ENCODE peak calls at places on chromosomes 3 and 15, in nine cellular contexts. One of them, this sample, is unnamed.

GRCh38 chr15:66703540-66703941 is 1.5 kb downstream of the SMAD6 start:
- DNase-seq in stimulated activated CD4-positive, alpha-beta T cell treated with anti-CD3 and anti-CD28 coated beads, Interleukin-4, amount 100 ng/mL, for 4 hours: no peak
- DNase-seq in activated CD4-positive, alpha-beta T cell treated with anti-CD3 and anti-CD28 coated beads, Interleukin-2, amount 50 U/mL, for 24 hours: no peak
- DNase-seq in AG09309: no peak
- DNase-seq in NCI-H524: peak
- DNase-seq in pulmonary artery endothelial cell: no peak
- DNase-seq in LoVo: peak
- DNase-seq in posterior vena cava: no peak
- DNase-seq in body of pancreas: peak
- DNase-seq in this sample: no peak

GRCh38 chr15:65939901-65940617 is 70.8 kb downstream of the RAB11A start:
- DNase-seq in stimulated activated CD4-positive, alpha-beta T cell treated with anti-CD3 and anti-CD28 coated beads, Interleukin-4, amount 100 ng/mL, for 4 hours: no peak
- DNase-seq in activated CD4-positive, alpha-beta T cell treated with anti-CD3 and anti-CD28 coated beads, Interleukin-2, amount 50 U/mL, for 24 hours: no peak
- DNase-seq in AG09309: peak
- DNase-seq in NCI-H524: no peak
- DNase-seq in pulmonary artery endothelial cell: peak
- DNase-seq in LoVo: no peak
- DNase-seq in posterior vena cava: no peak
- DNase-seq in body of pancreas: no peak
- DNase-seq in this sample: no peak

GRCh38 chr3:52721002-52721741 is 15.3 kb downstream of the SPCS1 start:
- DNase-seq in stimulated activated CD4-positive, alpha-beta T cell treated with anti-CD3 and anti-CD28 coated beads, Interleukin-4, amount 100 ng/mL, for 4 hours: peak
- DNase-seq in activated CD4-positive, alpha-beta T cell treated with anti-CD3 and anti-CD28 coated beads, Interleukin-2, amount 50 U/mL, for 24 hours: no peak
- DNase-seq in AG09309: no peak
- DNase-seq in NCI-H524: no peak
- DNase-seq in pulmonary artery endothelial cell: no peak
- DNase-seq in LoVo: no peak
- DNase-seq in posterior vena cava: no peak
- DNase-seq in body of pancreas: no peak
- DNase-seq in this sample: no peak

GRCh38 chr3:102796856-102797255 is 362.0 kb downstream of the ZPLD1 start:
- DNase-seq in stimulated activated CD4-positive, alpha-beta T cell treated with anti-CD3 and anti-CD28 coated beads, Interleukin-4, amount 100 ng/mL, for 4 hours: no peak
- DNase-seq in activated CD4-positive, alpha-beta T cell treated with anti-CD3 and anti-CD28 coated beads, Interleukin-2, amount 50 U/mL, for 24 hours: no peak
- DNase-seq in AG09309: no peak
- DNase-seq in NCI-H524: no peak
- DNase-seq in pulmonary artery endothelial cell: no peak
- DNase-seq in LoVo: no peak
- DNase-seq in posterior vena cava: no peak
- DNase-seq in body of pancreas: no peak
- DNase-seq in this sample: no peak

GRCh38 chr15:84142888-84143337 is 92.7 kb upstream of the GOLGA6L4 start:
- DNase-seq in stimulated activated CD4-positive, alpha-beta T cell treated with anti-CD3 and anti-CD28 coated beads, Interleukin-4, amount 100 ng/mL, for 4 hours: peak
- DNase-seq in activated CD4-positive, alpha-beta T cell treated with anti-CD3 and anti-CD28 coated beads, Interleukin-2, amount 50 U/mL, for 24 hours: peak
- DNase-seq in AG09309: peak
- DNase-seq in NCI-H524: peak
- DNase-seq in pulmonary artery endothelial cell: peak
- DNase-seq in LoVo: peak
- DNase-seq in posterior vena cava: no peak
- DNase-seq in body of pancreas: peak
- DNase-seq in this sample: peak

GRCh38 chr3:8576841-8577553 is 67.6 kb downstream of the SSUH2 start:
- DNase-seq in stimulated activated CD4-positive, alpha-beta T cell treated with anti-CD3 and anti-CD28 coated beads, Interleukin-4, amount 100 ng/mL, for 4 hours: no peak
- DNase-seq in activated CD4-positive, alpha-beta T cell treated with anti-CD3 and anti-CD28 coated beads, Interleukin-2, amount 50 U/mL, for 24 hours: no peak
- DNase-seq in AG09309: no peak
- DNase-seq in NCI-H524: no peak
- DNase-seq in pulmonary artery endothelial cell: no peak
- DNase-seq in LoVo: no peak
- DNase-seq in posterior vena cava: no peak
- DNase-seq in body of pancreas: no peak
- DNase-seq in this sample: no peak

GRCh38 chr3:11764931-11765363 is 81.7 kb downstream of the TAMM41 start:
- DNase-seq in stimulated activated CD4-positive, alpha-beta T cell treated with anti-CD3 and anti-CD28 coated beads, Interleukin-4, amount 100 ng/mL, for 4 hours: no peak
- DNase-seq in activated CD4-positive, alpha-beta T cell treated with anti-CD3 and anti-CD28 coated beads, Interleukin-2, amount 50 U/mL, for 24 hours: no peak
- DNase-seq in AG09309: peak
- DNase-seq in NCI-H524: no peak
- DNase-seq in pulmonary artery endothelial cell: peak
- DNase-seq in LoVo: peak
- DNase-seq in posterior vena cava: no peak
- DNase-seq in body of pancreas: no peak
- DNase-seq in this sample: no peak

GRCh38 chr3:98536456-98537017 is 4.8 kb downstream of the GPR15 start:
- DNase-seq in stimulated activated CD4-positive, alpha-beta T cell treated with anti-CD3 and anti-CD28 coated beads, Interleukin-4, amount 100 ng/mL, for 4 hours: no peak
- DNase-seq in activated CD4-positive, alpha-beta T cell treated with anti-CD3 and anti-CD28 coated beads, Interleukin-2, amount 50 U/mL, for 24 hours: no peak
- DNase-seq in AG09309: no peak
- DNase-seq in NCI-H524: no peak
- DNase-seq in pulmonary artery endothelial cell: no peak
- DNase-seq in LoVo: no peak
- DNase-seq in posterior vena cava: no peak
- DNase-seq in body of pancreas: no peak
- DNase-seq in this sample: no peak

GRCh38 chr15:41429003-41429890 is 12.4 kb downstream of the RTF1 start:
- DNase-seq in stimulated activated CD4-positive, alpha-beta T cell treated with anti-CD3 and anti-CD28 coated beads, Interleukin-4, amount 100 ng/mL, for 4 hours: no peak
- DNase-seq in activated CD4-positive, alpha-beta T cell treated with anti-CD3 and anti-CD28 coated beads, Interleukin-2, amount 50 U/mL, for 24 hours: no peak
- DNase-seq in AG09309: no peak
- DNase-seq in NCI-H524: no peak
- DNase-seq in pulmonary artery endothelial cell: no peak
- DNase-seq in LoVo: no peak
- DNase-seq in posterior vena cava: no peak
- DNase-seq in body of pancreas: no peak
- DNase-seq in this sample: no peak

GRCh38 chr3:143601738-143602480 is 246.4 kb downstream of the SLC9A9 start:
- DNase-seq in stimulated activated CD4-positive, alpha-beta T cell treated with anti-CD3 and anti-CD28 coated beads, Interleukin-4, amount 100 ng/mL, for 4 hours: no peak
- DNase-seq in activated CD4-positive, alpha-beta T cell treated with anti-CD3 and anti-CD28 coated beads, Interleukin-2, amount 50 U/mL, for 24 hours: no peak
- DNase-seq in AG09309: no peak
- DNase-seq in NCI-H524: no peak
- DNase-seq in pulmonary artery endothelial cell: no peak
- DNase-seq in LoVo: no peak
- DNase-seq in posterior vena cava: no peak
- DNase-seq in body of pancreas: no peak
- DNase-seq in this sample: no peak

GRCh38 chr15:68794307-68794706 is 26.4 kb downstream of the ANP32A start:
- DNase-seq in stimulated activated CD4-positive, alpha-beta T cell treated with anti-CD3 and anti-CD28 coated beads, Interleukin-4, amount 100 ng/mL, for 4 hours: no peak
- DNase-seq in activated CD4-positive, alpha-beta T cell treated with anti-CD3 and anti-CD28 coated beads, Interleukin-2, amount 50 U/mL, for 24 hours: no peak
- DNase-seq in AG09309: no peak
- DNase-seq in NCI-H524: no peak
- DNase-seq in pulmonary artery endothelial cell: no peak
- DNase-seq in LoVo: no peak
- DNase-seq in posterior vena cava: no peak
- DNase-seq in body of pancreas: no peak
- DNase-seq in this sample: no peak

GRCh38 chr3:64454179-64454578 is 228.9 kb upstream of the PRICKLE2 start:
- DNase-seq in stimulated activated CD4-positive, alpha-beta T cell treated with anti-CD3 and anti-CD28 coated beads, Interleukin-4, amount 100 ng/mL, for 4 hours: no peak
- DNase-seq in activated CD4-positive, alpha-beta T cell treated with anti-CD3 and anti-CD28 coated beads, Interleukin-2, amount 50 U/mL, for 24 hours: no peak
- DNase-seq in AG09309: peak
- DNase-seq in NCI-H524: no peak
- DNase-seq in pulmonary artery endothelial cell: no peak
- DNase-seq in LoVo: no peak
- DNase-seq in posterior vena cava: no peak
- DNase-seq in body of pancreas: no peak
- DNase-seq in this sample: no peak

GRCh38 chr3:120093119-120093922 is 926 bp downstream of the GSK3B start:
- DNase-seq in stimulated activated CD4-positive, alpha-beta T cell treated with anti-CD3 and anti-CD28 coated beads, Interleukin-4, amount 100 ng/mL, for 4 hours: peak
- DNase-seq in activated CD4-positive, alpha-beta T cell treated with anti-CD3 and anti-CD28 coated beads, Interleukin-2, amount 50 U/mL, for 24 hours: no peak
- DNase-seq in AG09309: peak
- DNase-seq in NCI-H524: peak
- DNase-seq in pulmonary artery endothelial cell: peak
- DNase-seq in LoVo: no peak
- DNase-seq in posterior vena cava: no peak
- DNase-seq in body of pancreas: no peak
- DNase-seq in this sample: peak

GRCh38 chr3:27200721-27201434 is 168.3 kb downstream of the NEK10 start:
- DNase-seq in stimulated activated CD4-positive, alpha-beta T cell treated with anti-CD3 and anti-CD28 coated beads, Interleukin-4, amount 100 ng/mL, for 4 hours: no peak
- DNase-seq in activated CD4-positive, alpha-beta T cell treated with anti-CD3 and anti-CD28 coated beads, Interleukin-2, amount 50 U/mL, for 24 hours: no peak
- DNase-seq in AG09309: no peak
- DNase-seq in NCI-H524: no peak
- DNase-seq in pulmonary artery endothelial cell: no peak
- DNase-seq in LoVo: peak
- DNase-seq in posterior vena cava: no peak
- DNase-seq in body of pancreas: no peak
- DNase-seq in this sample: no peak

GRCh38 chr3:59876533-59877062 is 826.8 kb upstream of the CFAP20DC start:
- DNase-seq in stimulated activated CD4-positive, alpha-beta T cell treated with anti-CD3 and anti-CD28 coated beads, Interleukin-4, amount 100 ng/mL, for 4 hours: no peak
- DNase-seq in activated CD4-positive, alpha-beta T cell treated with anti-CD3 and anti-CD28 coated beads, Interleukin-2, amount 50 U/mL, for 24 hours: no peak
- DNase-seq in AG09309: no peak
- DNase-seq in NCI-H524: no peak
- DNase-seq in pulmonary artery endothelial cell: no peak
- DNase-seq in LoVo: no peak
- DNase-seq in posterior vena cava: no peak
- DNase-seq in body of pancreas: no peak
- DNase-seq in this sample: no peak

GRCh38 chr15:101183926-101184305 is 67.9 kb downstream of the CHSY1 start:
- DNase-seq in stimulated activated CD4-positive, alpha-beta T cell treated with anti-CD3 and anti-CD28 coated beads, Interleukin-4, amount 100 ng/mL, for 4 hours: no peak
- DNase-seq in activated CD4-positive, alpha-beta T cell treated with anti-CD3 and anti-CD28 coated beads, Interleukin-2, amount 50 U/mL, for 24 hours: no peak
- DNase-seq in AG09309: no peak
- DNase-seq in NCI-H524: no peak
- DNase-seq in pulmonary artery endothelial cell: no peak
- DNase-seq in LoVo: no peak
- DNase-seq in posterior vena cava: no peak
- DNase-seq in body of pancreas: no peak
- DNase-seq in this sample: no peak

GRCh38 chr3:190512666-190513065 is 1.2 kb upstream of the IL1RAP start:
- DNase-seq in stimulated activated CD4-positive, alpha-beta T cell treated with anti-CD3 and anti-CD28 coated beads, Interleukin-4, amount 100 ng/mL, for 4 hours: no peak
- DNase-seq in activated CD4-positive, alpha-beta T cell treated with anti-CD3 and anti-CD28 coated beads, Interleukin-2, amount 50 U/mL, for 24 hours: no peak
- DNase-seq in AG09309: no peak
- DNase-seq in NCI-H524: no peak
- DNase-seq in pulmonary artery endothelial cell: no peak
- DNase-seq in LoVo: no peak
- DNase-seq in posterior vena cava: no peak
- DNase-seq in body of pancreas: no peak
- DNase-seq in this sample: no peak

This sample was measured in activated T-cell treated with anti-CD3 and anti-CD28 coated beads for 4 hours.